ENCODE peak calls at places on chromosomes 12 and 14, in six cellular contexts. L, H, G, Q, W and R are unnamed samples.

GRCh38 chr12:47343684-47344567 is 264.2 kb upstream of the AMIGO2 start:
- DNase-seq in L (no peak), H (no peak), G (no peak), Q (no peak), W (no peak), R (no peak)

GRCh38 chr14:30906752-30907658 is 32.6 kb downstream of the COCH start:
- DNase-seq in L (no peak), H (peak; percentile 27), G (no peak), Q (no peak), W (no peak), R (no peak)

GRCh38 chr12:94100990-94101901 is 47.1 kb upstream of the PLXNC1 start:
- DNase-seq in L (peak; percentile 77), H (peak; percentile 46), G (peak; percentile 79), Q (peak; percentile 90), W (peak; percentile 94), R (peak; percentile 44)

GRCh38 chr14:70567791-70568190 is 32.7 kb downstream of the MED6 start:
- DNase-seq in L (no peak), H (peak; percentile 48), G (no peak), Q (no peak), W (no peak), R (no peak)

GRCh38 chr12:105067511-105068031 is 16.7 kb downstream of the ALDH1L2 start:
- DNase-seq in L (no peak), H (no peak), G (no peak), Q (no peak), W (no peak), R (no peak)

GRCh38 chr14:50475460-50475859 is 56.9 kb downstream of the MAP4K5 start:
- DNase-seq in L (no peak), H (peak; percentile 17), G (no peak), Q (no peak), W (no peak), R (no peak)

GRCh38 chr14:102213984-102214658 is 74.4 kb downstream of the WDR20 start:
- DNase-seq in L (no peak), H (no peak), G (no peak), Q (peak; percentile 57), W (no peak), R (no peak)

GRCh38 chr14:50943261-50943942 is 881 bp downstream of the PYGL start:
- DNase-seq in L (no peak), H (peak; percentile 62), G (peak; percentile 29), Q (peak; percentile 79), W (no peak), R (no peak)

GRCh38 chr12:109830267-109830666 is 2.9 kb downstream of the TRPV4 start:
- DNase-seq in L (no peak), H (no peak), G (no peak), Q (no peak), W (no peak), R (no peak)

GRCh38 chr12:56836317-56836716 is 73.2 kb downstream of the HSD17B6 start:
- DNase-seq in L (no peak), H (peak; percentile 57), G (no peak), Q (no peak), W (no peak), R (no peak)

GRCh38 chr12:89901319-89901718 is 192.7 kb upstream of the ATP2B1 start:
- DNase-seq in L (no peak), H (peak; percentile 10), G (no peak), Q (no peak), W (no peak), R (no peak)

GRCh38 chr14:67268456-67269115 is 27.4 kb downstream of the PALS1 start:
- DNase-seq in L (no peak), H (no peak), G (no peak), Q (no peak), W (no peak), R (no peak)

GRCh38 chr14:78851189-78851588 is 681.0 kb downstream of the NRXN3 start:
- DNase-seq in L (no peak), H (no peak), G (no peak), Q (no peak), W (no peak), R (no peak)

GRCh38 chr12:4308334-4308960 is 12.6 kb upstream of the TIGAR start:
- DNase-seq in L (no peak), H (peak; percentile 6), G (no peak), Q (no peak), W (no peak), R (no peak)

GRCh38 chr14:64704145-64704742 is at the start of gene PLEKHG3:
- DNase-seq in L (no peak), H (peak; percentile 75), G (peak; percentile 68), Q (peak; percentile 89), W (no peak), R (peak; percentile 67)

GRCh38 chr14:86954623-86955022 is 1038.4 kb downstream of the GALC start:
- DNase-seq in L (no peak), H (no peak), G (no peak), Q (no peak), W (no peak), R (no peak)

GRCh38 chr12:95996034-95996658 is at the start of gene HAL:
- DNase-seq in L (no peak), H (peak; percentile 24), G (no peak), Q (peak; percentile 67), W (no peak), R (no peak)

GRCh38 chr12:116691205-116691604 is 46.7 kb downstream of the SPRING1 start:
- DNase-seq in L (no peak), H (no peak), G (no peak), Q (no peak), W (no peak), R (no peak)